ENCODE peak calls at places on chromosome 6, in six cellular contexts. C is heart left ventricle; W is CD8-positive, alpha-beta T cell; P is tibial artery; A is H1; J is effector memory CD4-positive, alpha-beta T cell. E is an unnamed sample.

GRCh38 chr6:156808287-156808686 is 31.1 kb downstream of the ARID1B start:
- DNase-seq in C (no peak), W (no peak), P (no peak), A (no peak), J (no peak), E (no peak)

GRCh38 chr6:75207211-75207984 is 1.5 kb upstream of the COL12A1 start:
- DNase-seq in C (peak; percentile 40), W (no peak), P (no peak), A (peak; percentile 71), J (no peak), E (no peak)

GRCh38 chr6:37651991-37652390 is 45.7 kb downstream of the MDGA1 start:
- DNase-seq in C (no peak), W (no peak), P (no peak), A (no peak), J (no peak), E (no peak)

GRCh38 chr6:10554826-10555225 is 33.7 kb downstream of the GCNT2 start:
- DNase-seq in C (no peak), W (no peak), P (no peak), A (no peak), J (no peak), E (no peak)

GRCh38 chr6:29789176-29789575 is 38.4 kb upstream of the HLA-G start:
- DNase-seq in C (no peak), W (no peak), P (peak; percentile 11), A (no peak), J (no peak), E (no peak)

GRCh38 chr6:68634503-68635411 is at the start of gene ADGRB3:
- DNase-seq in C (peak; percentile 91), W (peak; percentile 20), P (peak; percentile 83), A (peak; percentile 74), J (peak; percentile 13), E (no peak)

GRCh38 chr6:159729598-159729997 is 2.3 kb downstream of the WTAP start:
- DNase-seq in C (no peak), W (no peak), P (no peak), A (no peak), J (no peak), E (no peak)

GRCh38 chr6:47413752-47414516 is 63.7 kb upstream of the CD2AP start:
- DNase-seq in C (no peak), W (peak; percentile 33), P (no peak), A (no peak), J (peak; percentile 33), E (peak; percentile 33)

GRCh38 chr6:36823421-36824096 is 15.7 kb downstream of the CPNE5 start:
- DNase-seq in C (no peak), W (no peak), P (no peak), A (no peak), J (no peak), E (no peak)

GRCh38 chr6:155381856-155382690 is 67.8 kb upstream of the TFB1M start:
- DNase-seq in C (no peak), W (no peak), P (no peak), A (no peak), J (no peak), E (no peak)

GRCh38 chr6:45447721-45448120 is 70.0 kb upstream of the SUPT3H start:
- DNase-seq in C (no peak), W (no peak), P (no peak), A (no peak), J (no peak), E (no peak)

GRCh38 chr6:26355366-26355765 is 9.6 kb upstream of the BTN3A2 start:
- DNase-seq in C (no peak), W (no peak), P (no peak), A (no peak), J (no peak), E (no peak)

GRCh38 chr6:5520796-5521195 is 259.5 kb downstream of the FARS2 start:
- DNase-seq in C (no peak), W (no peak), P (no peak), A (no peak), J (no peak), E (no peak)

GRCh38 chr6:163890100-163890499 is 475.6 kb downstream of the QKI start:
- DNase-seq in C (no peak), W (no peak), P (no peak), A (no peak), J (no peak), E (no peak)

GRCh38 chr6:69584913-69585729 is 211.7 kb downstream of the LMBRD1 start:
- DNase-seq in C (no peak), W (no peak), P (no peak), A (no peak), J (no peak), E (no peak)

GRCh38 chr6:39361657-39362486 is 39.4 kb upstream of the KCNK16 start:
- DNase-seq in C (peak; percentile 64), W (no peak), P (peak; percentile 77), A (peak; percentile 88), J (no peak), E (peak; percentile 83)

GRCh38 chr6:83536034-83536646 is 23.8 kb downstream of the PRSS35 start:
- DNase-seq in C (peak; percentile 30), W (peak; percentile 26), P (no peak), A (peak; percentile 84), J (no peak), E (no peak)

GRCh38 chr6:130779658-130780033 is 47.6 kb upstream of the SMLR1 start:
- DNase-seq in C (no peak), W (no peak), P (no peak), A (no peak), J (no peak), E (no peak)

GRCh38 chr6:133648576-133648975 is 240.3 kb upstream of the TCF21 start:
- DNase-seq in C (no peak), W (no peak), P (no peak), A (no peak), J (no peak), E (no peak)

GRCh38 chr6:112851141-112851540 is 504.0 kb downstream of the RFPL4B start:
- DNase-seq in C (no peak), W (no peak), P (no peak), A (no peak), J (no peak), E (no peak)

GRCh38 chr6:164838068-164838615 is 471.3 kb downstream of the C6orf118 start:
- DNase-seq in C (no peak), W (no peak), P (no peak), A (no peak), J (no peak), E (no peak)

GRCh38 chr6:45697605-45698004 is 318.1 kb downstream of the CLIC5 start:
- DNase-seq in C (no peak), W (no peak), P (no peak), A (no peak), J (no peak), E (no peak)

GRCh38 chr6:20092071-20092566 is 120.2 kb downstream of the MBOAT1 start:
- DNase-seq in C (no peak), W (no peak), P (no peak), A (no peak), J (no peak), E (peak; percentile 39)

GRCh38 chr6:155670655-155671054 is 215.0 kb upstream of the NOX3 start:
- DNase-seq in C (no peak), W (no peak), P (no peak), A (no peak), J (no peak), E (no peak)

GRCh38 chr6:108562503-108562993 is 1.8 kb downstream of the FOXO3 start:
- DNase-seq in C (peak; percentile 75), W (no peak), P (peak; percentile 83), A (peak; percentile 79), J (no peak), E (no peak)

GRCh38 chr6:162055365-162055764 is 672.2 kb downstream of the PRKN start:
- DNase-seq in C (no peak), W (no peak), P (no peak), A (no peak), J (no peak), E (no peak)

GRCh38 chr6:37971711-37972410 is 152.3 kb downstream of the ZFAND3 start:
- DNase-seq in C (peak; percentile 49), W (no peak), P (no peak), A (no peak), J (no peak), E (no peak)

GRCh38 chr6:116385911-116386310 is 15.2 kb downstream of the DSE start:
- DNase-seq in C (no peak), W (no peak), P (no peak), A (no peak), J (no peak), E (no peak)

DNA sequence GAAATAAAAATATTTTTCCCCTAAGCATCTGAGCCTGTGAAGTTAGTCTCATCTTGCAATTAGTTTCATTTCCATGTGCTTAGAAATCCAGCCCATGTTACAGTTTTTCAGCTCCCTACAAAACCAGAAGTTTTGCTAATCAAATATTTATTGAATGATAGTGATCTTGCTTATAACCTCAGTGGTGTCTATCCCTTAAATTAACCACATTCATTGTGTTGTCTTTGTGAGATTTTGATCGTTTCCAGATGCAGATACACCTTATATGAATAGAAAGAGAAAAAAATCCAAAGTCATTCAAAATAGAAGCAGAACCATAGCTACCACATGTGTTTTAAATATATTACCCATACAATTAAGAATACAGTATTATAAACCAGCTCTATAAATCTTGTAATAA is 60.7 kb upstream of the RREB1 start:
- DNase-seq in C (no peak), W (no peak), P (no peak), A (no peak), J (no peak), E (no peak)
- H3K27ac ChIP-seq in C (no peak overlapping the region), W (no peak overlapping the region), P (no peak overlapping the region), A (no peak overlapping the region), J (no peak overlapping the region), E (no peak overlapping the region)

GRCh38 chr6:81265106-81265505 is 487.4 kb downstream of the TENT5A start:
- DNase-seq in C (peak; percentile 27), W (no peak), P (peak; percentile 71), A (no peak), J (no peak), E (no peak)
- H3K4me3 ChIP-seq in C (no peak overlapping the region), W (no peak overlapping the region), P (peak overlapping the region; percentile 47), A (no peak overlapping the region), J (no peak overlapping the region), E (no peak overlapping the region)

GRCh38 chr6:52283111-52283510 is 1.4 kb downstream of the MCM3 start:
- DNase-seq in C (no peak), W (no peak), P (no peak), A (no peak), J (no peak), E (no peak)
- H3K4me1 ChIP-seq in C (peaks cover 16% of the 10 kb centered on the region), W (peaks cover 36% of the 10 kb centered on the region), P (peaks cover 7% of the 10 kb centered on the region), A (no peaks in the 10 kb centered on the region), J (peaks cover 27% of the 10 kb centered on the region), E (no peaks in the 10 kb centered on the region)

DNA sequence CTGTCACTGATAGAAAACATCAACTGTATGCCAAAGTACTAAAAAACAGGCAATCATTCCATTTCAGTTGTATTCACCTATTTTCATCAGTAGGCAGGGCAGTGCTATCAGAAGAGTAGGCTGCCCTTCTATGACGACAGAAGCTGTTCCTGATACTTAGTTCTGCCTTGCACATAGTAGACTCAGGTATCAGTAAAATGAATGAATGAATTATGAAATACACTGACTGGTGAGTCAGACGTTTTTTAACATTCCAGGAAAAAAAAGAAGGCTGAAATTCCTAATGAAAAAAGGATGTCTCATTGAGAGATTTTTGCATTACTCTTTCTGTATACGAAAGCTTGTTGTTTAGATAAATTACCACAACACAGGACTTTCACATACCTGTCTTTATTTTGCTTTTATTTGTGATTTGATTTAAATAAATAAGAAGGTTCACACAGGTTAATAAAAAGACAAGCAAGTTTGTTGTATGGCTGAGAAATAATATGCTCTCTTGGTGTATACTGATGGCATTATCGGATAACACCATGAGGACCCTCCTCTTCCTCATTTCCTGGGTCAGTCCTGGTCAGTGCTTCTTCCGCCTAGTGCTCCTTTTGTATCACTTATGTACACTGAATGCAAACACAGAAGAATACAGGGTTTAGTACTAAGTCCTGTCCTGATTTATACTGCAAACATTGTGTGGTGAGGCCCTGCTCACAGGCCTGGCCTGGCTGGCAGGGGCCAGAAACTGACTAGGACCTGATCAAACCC is 39.4 kb upstream of the SPDEF start:
- DNase-seq in C (no peak), W (no peak), P (no peak), A (no peak), J (no peak), E (no peak)
- H3K27ac ChIP-seq in C (no peak overlapping the region), W (no peak overlapping the region), P (no peak overlapping the region), A (no peak overlapping the region), J (no peak overlapping the region), E (no peak overlapping the region)